ENCODE peak calls at places on chromosomes 13 and 19, in eight cellular contexts. One of them, this sample, is unnamed.

GRCh38 chr13:48561461-48562224 is 28.8 kb upstream of the RCBTB2 start:
- DNase-seq in AG10803: no peak
- DNase-seq in progenitor cell of endocrine pancreas: no peak
- DNase-seq in WERI-Rb-1: no peak
- DNase-seq in left ventricle myocardium inferior: no peak
- DNase-seq in RWPE1: no peak
- DNase-seq in adrenal gland: no peak
- DNase-seq in right lobe of liver: no peak
- DNase-seq in this sample: no peak

GRCh38 chr13:97223711-97224461 is 1.8 kb downstream of the MBNL2 start:
- DNase-seq in left ventricle myocardium inferior: peak
- DNase-seq in AG10803: peak
- DNase-seq in progenitor cell of endocrine pancreas: no peak
- DNase-seq in RWPE1: peak
- DNase-seq in right lobe of liver: peak
- DNase-seq in WERI-Rb-1: peak
- DNase-seq in adrenal gland: peak
- DNase-seq in this sample: peak

GRCh38 chr13:78997902-78998654 is 339.1 kb upstream of the OBI1 start:
- DNase-seq in RWPE1: no peak
- DNase-seq in progenitor cell of endocrine pancreas: no peak
- DNase-seq in left ventricle myocardium inferior: no peak
- DNase-seq in adrenal gland: no peak
- DNase-seq in right lobe of liver: no peak
- DNase-seq in WERI-Rb-1: no peak
- DNase-seq in AG10803: no peak
- DNase-seq in this sample: no peak

GRCh38 chr13:97255515-97255999 is 33.4 kb downstream of the MBNL2 start:
- DNase-seq in adrenal gland: no peak
- DNase-seq in RWPE1: no peak
- DNase-seq in progenitor cell of endocrine pancreas: no peak
- DNase-seq in WERI-Rb-1: no peak
- DNase-seq in AG10803: no peak
- DNase-seq in right lobe of liver: no peak
- DNase-seq in left ventricle myocardium inferior: no peak
- DNase-seq in this sample: no peak

GRCh38 chr13:108902557-108903155 is 273.2 kb downstream of the MYO16 start:
- DNase-seq in progenitor cell of endocrine pancreas: no peak
- DNase-seq in left ventricle myocardium inferior: no peak
- DNase-seq in adrenal gland: no peak
- DNase-seq in RWPE1: peak
- DNase-seq in right lobe of liver: no peak
- DNase-seq in WERI-Rb-1: no peak
- DNase-seq in AG10803: no peak
- DNase-seq in this sample: no peak

GRCh38 chr19:52897149-52897935 is at the start of gene ZNF320:
- DNase-seq in WERI-Rb-1: peak
- DNase-seq in adrenal gland: peak
- DNase-seq in left ventricle myocardium inferior: peak
- DNase-seq in RWPE1: peak
- DNase-seq in right lobe of liver: peak
- DNase-seq in progenitor cell of endocrine pancreas: peak
- DNase-seq in AG10803: peak
- DNase-seq in this sample: peak

GRCh38 chr13:94298346-94298745 is 181.1 kb downstream of the DCT start:
- DNase-seq in AG10803: no peak
- DNase-seq in adrenal gland: no peak
- DNase-seq in RWPE1: no peak
- DNase-seq in progenitor cell of endocrine pancreas: no peak
- DNase-seq in left ventricle myocardium inferior: no peak
- DNase-seq in WERI-Rb-1: no peak
- DNase-seq in right lobe of liver: no peak
- DNase-seq in this sample: no peak

GRCh38 chr19:29871143-29871542 is 59.4 kb downstream of the CCNE1 start:
- DNase-seq in right lobe of liver: peak
- DNase-seq in left ventricle myocardium inferior: no peak
- DNase-seq in adrenal gland: no peak
- DNase-seq in progenitor cell of endocrine pancreas: no peak
- DNase-seq in AG10803: no peak
- DNase-seq in WERI-Rb-1: no peak
- DNase-seq in RWPE1: no peak
- DNase-seq in this sample: no peak

GRCh38 chr19:42412661-42413076 is 14.5 kb downstream of the LIPE start:
- DNase-seq in AG10803: no peak
- DNase-seq in right lobe of liver: no peak
- DNase-seq in progenitor cell of endocrine pancreas: no peak
- DNase-seq in left ventricle myocardium inferior: no peak
- DNase-seq in WERI-Rb-1: no peak
- DNase-seq in adrenal gland: peak
- DNase-seq in RWPE1: no peak
- DNase-seq in this sample: no peak

GRCh38 chr13:20882206-20882605 is 20.3 kb downstream of the XPO4 start:
- DNase-seq in adrenal gland: no peak
- DNase-seq in right lobe of liver: no peak
- DNase-seq in left ventricle myocardium inferior: no peak
- DNase-seq in progenitor cell of endocrine pancreas: no peak
- DNase-seq in WERI-Rb-1: peak
- DNase-seq in RWPE1: no peak
- DNase-seq in AG10803: peak
- DNase-seq in this sample: no peak

GRCh38 chr13:96053003-96053703 is at the start of gene UGGT2:
- DNase-seq in AG10803: peak
- DNase-seq in RWPE1: peak
- DNase-seq in right lobe of liver: peak
- DNase-seq in WERI-Rb-1: peak
- DNase-seq in progenitor cell of endocrine pancreas: peak
- DNase-seq in left ventricle myocardium inferior: peak
- DNase-seq in adrenal gland: peak
- DNase-seq in this sample: peak

GRCh38 chr19:1122972-1123363 is 19.2 kb downstream of the GPX4 start:
- DNase-seq in AG10803: peak
- DNase-seq in WERI-Rb-1: peak
- DNase-seq in progenitor cell of endocrine pancreas: no peak
- DNase-seq in adrenal gland: peak
- DNase-seq in right lobe of liver: no peak
- DNase-seq in RWPE1: peak
- DNase-seq in left ventricle myocardium inferior: no peak
- DNase-seq in this sample: no peak

GRCh38 chr19:48975947-48976847 is 11.1 kb downstream of the FTL start:
- DNase-seq in WERI-Rb-1: peak
- DNase-seq in RWPE1: no peak
- DNase-seq in right lobe of liver: no peak
- DNase-seq in AG10803: no peak
- DNase-seq in adrenal gland: peak
- DNase-seq in left ventricle myocardium inferior: no peak
- DNase-seq in progenitor cell of endocrine pancreas: no peak
- DNase-seq in this sample: no peak

GRCh38 chr13:51803422-51804294 is at the start of gene DHRS12:
- DNase-seq in left ventricle myocardium inferior: peak
- DNase-seq in RWPE1: peak
- DNase-seq in progenitor cell of endocrine pancreas: peak
- DNase-seq in AG10803: peak
- DNase-seq in adrenal gland: peak
- DNase-seq in WERI-Rb-1: peak
- DNase-seq in right lobe of liver: peak
- DNase-seq in this sample: peak
- TF ChIP-seq CTCF in left ventricle myocardium inferior: peak
- TF ChIP-seq CTCF in RWPE1: no peak
- TF ChIP-seq CTCF in progenitor cell of endocrine pancreas: peak
- TF ChIP-seq CTCF in AG10803: no peak
- TF ChIP-seq CTCF in adrenal gland: peak
- TF ChIP-seq CTCF in WERI-Rb-1: no peak
- TF ChIP-seq CTCF in right lobe of liver: no peak
- TF ChIP-seq CTCF in this sample: no peak

GRCh38 chr19:40600086-40600917 is 867 bp upstream of the LTBP4 start:
- DNase-seq in left ventricle myocardium inferior: peak
- DNase-seq in RWPE1: no peak
- DNase-seq in right lobe of liver: peak
- DNase-seq in AG10803: no peak
- DNase-seq in progenitor cell of endocrine pancreas: no peak
- DNase-seq in adrenal gland: peak
- DNase-seq in WERI-Rb-1: no peak
- DNase-seq in this sample: no peak
- TF ChIP-seq CTCF in left ventricle myocardium inferior: no peak
- TF ChIP-seq CTCF in RWPE1: no peak
- TF ChIP-seq CTCF in right lobe of liver: no peak
- TF ChIP-seq CTCF in AG10803: no peak
- TF ChIP-seq CTCF in progenitor cell of endocrine pancreas: no peak
- TF ChIP-seq CTCF in adrenal gland: no peak
- TF ChIP-seq CTCF in WERI-Rb-1: no peak
- TF ChIP-seq CTCF in this sample: no peak

GRCh38 chr13:66200555-66200954 is 1029.6 kb downstream of the PCDH9 start:
- DNase-seq in WERI-Rb-1: no peak
- DNase-seq in progenitor cell of endocrine pancreas: no peak
- DNase-seq in left ventricle myocardium inferior: no peak
- DNase-seq in adrenal gland: no peak
- DNase-seq in AG10803: no peak
- DNase-seq in RWPE1: no peak
- DNase-seq in right lobe of liver: no peak
- DNase-seq in this sample: no peak
- TF ChIP-seq CTCF in WERI-Rb-1: no peak
- TF ChIP-seq CTCF in progenitor cell of endocrine pancreas: no peak
- TF ChIP-seq CTCF in left ventricle myocardium inferior: no peak
- TF ChIP-seq CTCF in adrenal gland: no peak
- TF ChIP-seq CTCF in AG10803: no peak
- TF ChIP-seq CTCF in RWPE1: no peak
- TF ChIP-seq CTCF in right lobe of liver: no peak
- TF ChIP-seq CTCF in this sample: no peak

GRCh38 chr13:35963982-35964665 is 167.1 kb downstream of the DCLK1 start:
- DNase-seq in right lobe of liver: no peak
- DNase-seq in progenitor cell of endocrine pancreas: no peak
- DNase-seq in adrenal gland: no peak
- DNase-seq in RWPE1: no peak
- DNase-seq in left ventricle myocardium inferior: no peak
- DNase-seq in AG10803: no peak
- DNase-seq in WERI-Rb-1: no peak
- DNase-seq in this sample: no peak

GRCh38 chr13:35964764-35965163 is 166.4 kb downstream of the DCLK1 start:
- DNase-seq in progenitor cell of endocrine pancreas: no peak
- DNase-seq in left ventricle myocardium inferior: no peak
- DNase-seq in WERI-Rb-1: no peak
- DNase-seq in adrenal gland: no peak
- DNase-seq in RWPE1: no peak
- DNase-seq in AG10803: peak
- DNase-seq in right lobe of liver: no peak
- DNase-seq in this sample: no peak

GRCh38 chr13:35957996-35958395 is 173.2 kb downstream of the DCLK1 start:
- DNase-seq in left ventricle myocardium inferior: no peak
- DNase-seq in WERI-Rb-1: no peak
- DNase-seq in AG10803: no peak
- DNase-seq in right lobe of liver: no peak
- DNase-seq in adrenal gland: no peak
- DNase-seq in progenitor cell of endocrine pancreas: no peak
- DNase-seq in RWPE1: no peak
- DNase-seq in this sample: no peak

GRCh38 chr13:35961002-35961401 is 170.2 kb downstream of the DCLK1 start:
- DNase-seq in AG10803: no peak
- DNase-seq in WERI-Rb-1: no peak
- DNase-seq in RWPE1: no peak
- DNase-seq in adrenal gland: no peak
- DNase-seq in left ventricle myocardium inferior: no peak
- DNase-seq in right lobe of liver: no peak
- DNase-seq in progenitor cell of endocrine pancreas: no peak
- DNase-seq in this sample: no peak

DNA sequence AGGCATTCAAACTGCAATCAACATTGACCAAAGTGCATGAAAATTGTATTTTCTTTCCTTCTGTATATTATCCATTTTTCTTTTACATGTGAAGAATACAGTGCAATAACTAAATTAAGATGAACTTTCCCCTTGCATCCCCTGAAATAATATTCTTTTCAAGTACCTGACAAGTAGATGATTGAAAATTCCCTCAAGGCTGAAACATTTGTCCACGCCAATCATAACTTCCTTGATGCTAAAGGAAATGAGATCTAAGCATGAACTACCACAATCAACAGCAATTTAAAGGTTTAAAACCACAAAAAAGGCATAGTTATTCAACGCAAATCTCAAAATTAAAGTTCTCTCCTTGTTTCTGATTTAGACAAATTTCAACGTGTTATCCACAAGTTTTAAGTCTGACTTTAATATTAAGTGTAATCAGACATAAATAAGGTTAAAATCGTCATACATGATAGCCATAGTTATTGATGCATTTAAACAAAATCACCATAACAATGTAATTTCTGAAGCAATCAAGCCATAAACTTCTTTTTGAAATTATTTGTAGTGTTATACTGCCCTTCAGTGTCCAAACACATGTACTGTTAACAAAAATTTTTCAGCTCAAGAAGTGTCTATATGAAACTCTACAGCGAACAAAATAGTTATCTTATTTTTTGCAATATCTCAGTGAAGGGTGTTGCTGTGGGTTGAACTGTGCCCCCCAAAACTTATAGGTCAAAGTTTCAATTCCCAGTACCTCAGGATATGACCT is 169.5 kb downstream of the DCLK1 start:
- DNase-seq in adrenal gland: no peak
- DNase-seq in RWPE1: no peak
- DNase-seq in WERI-Rb-1: no peak
- DNase-seq in left ventricle myocardium inferior: no peak
- DNase-seq in right lobe of liver: no peak
- DNase-seq in progenitor cell of endocrine pancreas: no peak
- DNase-seq in AG10803: peak
- DNase-seq in this sample: no peak
- TF ChIP-seq CTCF in adrenal gland: peak
- TF ChIP-seq CTCF in RWPE1: no peak
- TF ChIP-seq CTCF in WERI-Rb-1: no peak
- TF ChIP-seq CTCF in left ventricle myocardium inferior: peak
- TF ChIP-seq CTCF in right lobe of liver: peak
- TF ChIP-seq CTCF in progenitor cell of endocrine pancreas: no peak
- TF ChIP-seq CTCF in AG10803: peak
- TF ChIP-seq CTCF in this sample: no peak

DNA sequence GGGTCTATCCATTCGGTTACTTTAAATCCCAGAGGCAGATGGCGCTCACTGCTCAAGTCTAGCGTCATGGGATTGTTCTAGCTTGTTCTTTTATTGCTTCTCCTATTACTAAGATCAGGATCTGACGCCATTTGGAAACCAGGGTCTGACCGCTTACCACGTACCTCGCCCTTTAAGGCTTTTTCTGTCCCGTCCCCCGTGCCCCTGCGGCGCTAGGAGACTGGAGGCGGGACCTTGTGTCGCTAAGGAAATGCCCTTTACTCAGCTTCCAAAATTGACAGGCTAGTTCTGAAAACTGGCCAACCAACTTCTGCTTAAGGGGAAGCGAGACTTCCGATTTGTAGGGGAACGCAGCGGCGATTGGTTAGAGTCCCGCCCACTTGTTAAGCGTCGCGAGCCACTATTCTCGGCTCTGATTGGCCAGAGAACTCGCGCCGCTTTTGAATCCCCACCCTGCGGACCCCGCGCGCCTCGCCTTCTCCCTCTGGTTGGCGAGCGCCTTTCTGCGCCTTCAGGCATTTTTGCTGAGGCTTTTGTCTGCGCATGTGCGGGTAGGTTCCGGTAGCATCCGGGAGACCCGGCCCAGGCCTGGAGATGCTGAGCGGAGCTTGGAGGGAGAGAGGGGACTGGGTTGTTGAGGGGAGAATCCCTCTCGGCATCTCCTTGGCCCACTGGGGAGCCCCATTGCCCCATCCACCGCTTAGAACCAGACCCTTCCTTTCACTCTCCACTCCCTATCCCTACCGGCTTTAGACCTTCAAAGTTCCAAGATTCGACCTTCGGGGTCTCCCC is 3.9 kb upstream of the C19orf84 start:
- DNase-seq in progenitor cell of endocrine pancreas: peak
- DNase-seq in WERI-Rb-1: peak
- DNase-seq in AG10803: peak
- DNase-seq in right lobe of liver: peak
- DNase-seq in adrenal gland: peak
- DNase-seq in RWPE1: peak
- DNase-seq in left ventricle myocardium inferior: peak
- DNase-seq in this sample: peak
- TF ChIP-seq CTCF in progenitor cell of endocrine pancreas: no peak
- TF ChIP-seq CTCF in WERI-Rb-1: no peak
- TF ChIP-seq CTCF in AG10803: no peak
- TF ChIP-seq CTCF in right lobe of liver: no peak
- TF ChIP-seq CTCF in adrenal gland: no peak
- TF ChIP-seq CTCF in RWPE1: no peak
- TF ChIP-seq CTCF in left ventricle myocardium inferior: no peak
- TF ChIP-seq CTCF in this sample: no peak